ENCODE peak calls at places on chromosome 3, in nine cellular contexts. M is adrenal gland; H is substantia nigra; Q is Peyer's patch; T is H9; C is transverse colon; N is neural progenitor cell; S is fibroblast of lung; I is CD4-positive, CD25-positive, alpha-beta regulatory T cell. Y is an unnamed sample.

GRCh38 chr3:122003112-122003511 is 18.9 kb downstream of the ILDR1 start:
- DNase-seq in M (no peak), H (no peak), Q (peak; percentile 59), T (no peak), C (no peak), N (no peak), S (no peak), I (no peak), Y (no peak)

GRCh38 chr3:152040319-152040718 is 166.9 kb downstream of the SUCNR1 start:
- DNase-seq in M (no peak), H (no peak), Q (no peak), T (no peak), C (no peak), N (no peak), S (no peak), I (no peak), Y (no peak)

GRCh38 chr3:105274958-105275357 is 91.8 kb upstream of the ALCAM start:
- DNase-seq in M (no peak), H (no peak), Q (no peak), T (no peak), C (no peak), N (no peak), S (peak; percentile 4), I (no peak), Y (no peak)

GRCh38 chr3:13826672-13827071 is 53.2 kb downstream of the WNT7A start:
- DNase-seq in M (no peak), H (no peak), Q (no peak), T (no peak), C (no peak), N (no peak), S (no peak), I (no peak), Y (no peak)

GRCh38 chr3:66991478-66991877 is 6.6 kb upstream of the KBTBD8 start:
- DNase-seq in M (no peak), H (no peak), Q (no peak), T (no peak), C (no peak), N (no peak), S (peak; percentile 93), I (no peak), Y (no peak)

GRCh38 chr3:123339302-123339701 is 109.6 kb downstream of the ADCY5 start:
- DNase-seq in M (no peak), H (no peak), Q (no peak), T (no peak), C (no peak), N (no peak), S (no peak), I (no peak), Y (no peak)

GRCh38 chr3:186413615-186414415 is 51.8 kb upstream of the DGKG start:
- DNase-seq in M (peak; percentile 90), H (no peak), Q (peak; percentile 73), T (peak; percentile 60), C (peak; percentile 38), N (peak; percentile 76), S (peak; percentile 53), I (no peak), Y (peak; percentile 20)

GRCh38 chr3:33980252-33980651 is 181.8 kb downstream of the PDCD6IP start:
- DNase-seq in M (no peak), H (no peak), Q (no peak), T (no peak), C (no peak), N (peak; percentile 51), S (peak; percentile 22), I (no peak), Y (no peak)

GRCh38 chr3:150293401-150294001 is 114.6 kb upstream of the TSC22D2 start:
- DNase-seq in M (no peak), H (no peak), Q (no peak), T (no peak), C (no peak), N (no peak), S (peak; percentile 86), I (no peak), Y (no peak)

GRCh38 chr3:13015286-13016082 is 57.7 kb downstream of the IQSEC1 start:
- DNase-seq in M (no peak), H (no peak), Q (peak; percentile 84), T (no peak), C (peak; percentile 63), N (no peak), S (no peak), I (peak; percentile 73), Y (no peak)

GRCh38 chr3:16468114-16469098 is 45.1 kb downstream of the RFTN1 start:
- DNase-seq in M (peak; percentile 60), H (no peak), Q (no peak), T (no peak), C (no peak), N (no peak), S (no peak), I (peak; percentile 50), Y (no peak)

GRCh38 chr3:128432898-128433629 is 33.6 kb downstream of the DNAJB8 start:
- DNase-seq in M (no peak), H (no peak), Q (no peak), T (peak; percentile 74), C (no peak), N (peak; percentile 86), S (no peak), I (no peak), Y (peak; percentile 56)

GRCh38 chr3:170989100-170989648 is 37.3 kb downstream of the SLC2A2 start:
- DNase-seq in M (no peak), H (no peak), Q (no peak), T (no peak), C (no peak), N (no peak), S (no peak), I (no peak), Y (no peak)

GRCh38 chr3:170991664-170992063 is 34.9 kb downstream of the SLC2A2 start:
- DNase-seq in M (no peak), H (no peak), Q (no peak), T (no peak), C (no peak), N (no peak), S (no peak), I (no peak), Y (no peak)

GRCh38 chr3:170988378-170988777 is 38.1 kb downstream of the SLC2A2 start:
- DNase-seq in M (no peak), H (no peak), Q (peak; percentile 52), T (no peak), C (no peak), N (no peak), S (no peak), I (no peak), Y (no peak)

GRCh38 chr3:170997966-170998913 is 28.3 kb downstream of the SLC2A2 start:
- DNase-seq in M (no peak), H (no peak), Q (peak; percentile 83), T (no peak), C (peak; percentile 20), N (no peak), S (peak; percentile 20), I (no peak), Y (no peak)

GRCh38 chr3:170992854-170993253 is 33.7 kb downstream of the SLC2A2 start:
- DNase-seq in M (no peak), H (no peak), Q (no peak), T (no peak), C (no peak), N (no peak), S (peak; percentile 29), I (no peak), Y (no peak)
- H3K27ac ChIP-seq in M (no peak overlapping the region), H (no peak overlapping the region), Q (no peak overlapping the region), T (no peak overlapping the region), C (no peak overlapping the region), N (no peak overlapping the region), S (no peak overlapping the region), I (no peak overlapping the region), Y (no peak overlapping the region)

GRCh38 chr3:126964261-126964660 is 18.7 kb upstream of the PLXNA1 start:
- DNase-seq in M (no peak), H (no peak), Q (no peak), T (no peak), C (no peak), N (no peak), S (no peak), I (no peak), Y (no peak)

GRCh38 chr3:126961191-126961790 is 21.6 kb upstream of the PLXNA1 start:
- DNase-seq in M (peak; percentile 92), H (no peak), Q (no peak), T (no peak), C (peak; percentile 43), N (no peak), S (peak; percentile 76), I (no peak), Y (no peak)

GRCh38 chr3:126961791-126962461 is 21.0 kb upstream of the PLXNA1 start:
- DNase-seq in M (peak; percentile 77), H (no peak), Q (no peak), T (no peak), C (no peak), N (no peak), S (no peak), I (no peak), Y (no peak)

GRCh38 chr3:126963261-126964190 is 19.4 kb upstream of the PLXNA1 start:
- DNase-seq in M (no peak), H (no peak), Q (no peak), T (no peak), C (no peak), N (no peak), S (no peak), I (no peak), Y (no peak)

GRCh38 chr3:126962756-126963155 is 20.2 kb upstream of the PLXNA1 start:
- DNase-seq in M (no peak), H (no peak), Q (no peak), T (no peak), C (no peak), N (no peak), S (no peak), I (no peak), Y (no peak)
- H3K27ac ChIP-seq in M (no peak overlapping the region), H (no peak overlapping the region), Q (no peak overlapping the region), T (no peak overlapping the region), C (no peak overlapping the region), N (no peak overlapping the region), S (no peak overlapping the region), I (no peak overlapping the region), Y (no peak overlapping the region)

DNA sequence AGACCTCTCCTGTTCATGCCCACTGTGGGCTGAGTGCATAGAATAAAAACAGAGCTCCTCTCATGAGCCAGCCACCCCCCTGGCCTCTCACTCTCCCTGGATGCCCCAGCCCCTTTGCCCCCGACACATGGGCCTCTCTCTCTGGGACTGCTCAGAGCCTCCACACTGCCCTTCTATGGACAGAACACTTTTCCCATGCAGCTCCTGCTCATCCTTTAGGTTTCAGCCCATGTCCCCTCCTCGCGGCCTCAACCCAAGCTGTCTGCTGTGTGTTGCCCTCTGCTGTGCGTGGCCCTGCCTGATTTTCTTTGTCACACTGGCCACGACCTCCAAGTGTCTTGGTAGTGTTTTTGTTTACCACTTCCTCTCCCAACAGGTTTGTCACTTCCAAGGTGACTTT is 20.7 kb upstream of the PRR23E start:
- DNase-seq in M (no peak), H (no peak), Q (no peak), T (peak; percentile 20), C (no peak), N (no peak), S (no peak), I (no peak), Y (no peak)
- H3K27ac ChIP-seq in M (no peak overlapping the region), H (no peak overlapping the region), Q (no peak overlapping the region), T (no peak overlapping the region), C (no peak overlapping the region), N (no peak overlapping the region), S (no peak overlapping the region), I (no peak overlapping the region), Y (no peak overlapping the region)

DNA sequence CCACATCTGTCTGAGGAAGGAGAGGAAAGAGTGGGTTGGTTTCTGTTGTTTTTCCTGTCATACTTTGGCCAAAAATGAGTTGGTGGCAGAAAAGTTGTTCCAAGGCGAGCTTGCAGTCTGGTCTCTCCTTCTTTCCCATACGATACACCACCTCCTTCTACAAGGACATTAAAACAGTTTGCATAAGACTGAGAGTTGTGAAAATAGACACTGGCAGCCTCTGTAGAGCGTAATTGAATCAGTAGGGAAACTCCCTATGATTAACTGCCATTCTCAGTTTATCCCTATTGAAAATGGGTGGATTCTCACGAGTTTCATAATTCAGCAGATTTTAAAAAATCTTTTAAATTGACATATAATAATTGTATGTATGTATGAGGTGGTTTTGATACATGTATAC is 3.7 kb upstream of the LSG1 start:
- DNase-seq in M (no peak), H (no peak), Q (no peak), T (no peak), C (no peak), N (no peak), S (no peak), I (no peak), Y (no peak)
- H3K27ac ChIP-seq in M (no peak overlapping the region), H (no peak overlapping the region), Q (no peak overlapping the region), T (no peak overlapping the region), C (no peak overlapping the region), N (no peak overlapping the region), S (no peak overlapping the region), I (no peak overlapping the region), Y (no peak overlapping the region)